ENCODE peak calls at places on chromosomes 16 and 17, in nine cellular contexts. Y is activated CD4-positive, alpha-beta T cell treated with anti-CD3 and anti-CD28 coated beads, Interleukin-2, amount 10 ng/mL, durations not matched to agents 24 days and 14 days; I is HuH-7; K is memory B cell; T is SJCRH30; V is stimulated activated CD4-positive, alpha-beta T cell treated with anti-CD3 and anti-CD28 coated beads, Interleukin-2, amount 100 ng/mL, for 48 hours; O is cardiac fibroblast; A is globus pallidus; W is RCC 7860. H is an unnamed sample.

GRCh38 chr16:19114359-19115147 is 789 bp downstream of the ITPRIPL2 start:
- DNase-seq in Y (peak; percentile 73), I (peak; percentile 60), K (peak; percentile 25), T (no peak), V (no peak), O (peak; percentile 70), A (no peak), W (no peak), H (peak; percentile 43)

GRCh38 chr16:4098496-4098895 is 17.7 kb downstream of the ADCY9 start:
- DNase-seq in Y (no peak), I (no peak), K (no peak), T (no peak), V (no peak), O (peak; percentile 56), A (no peak), W (no peak), H (no peak)

GRCh38 chr17:45107286-45107685 is 25.0 kb downstream of the PLCD3 start:
- DNase-seq in Y (no peak), I (no peak), K (no peak), T (no peak), V (no peak), O (no peak), A (no peak), W (no peak), H (no peak)

GRCh38 chr16:28597692-28598261 is 927 bp upstream of the SULT1A2 start:
- DNase-seq in Y (no peak), I (peak; percentile 92), K (no peak), T (no peak), V (no peak), O (peak; percentile 17), A (no peak), W (no peak), H (no peak)

GRCh38 chr16:7744546-7745294 is 412.1 kb downstream of the RBFOX1 start:
- DNase-seq in Y (no peak), I (no peak), K (no peak), T (no peak), V (no peak), O (no peak), A (peak; percentile 67), W (no peak), H (no peak)

GRCh38 chr17:50638851-50639767 is 4.4 kb downstream of the ABCC3 start:
- DNase-seq in Y (no peak), I (no peak), K (no peak), T (peak; percentile 95), V (no peak), O (peak; percentile 99), A (peak; percentile 66), W (peak; percentile 99), H (no peak)

GRCh38 chr16:1414532-1415265 is at the start of gene UNKL:
- DNase-seq in Y (peak; percentile 95), I (peak; percentile 64), K (peak; percentile 74), T (peak; percentile 77), V (peak; percentile 74), O (peak; percentile 71), A (peak; percentile 41), W (peak; percentile 6), H (peak; percentile 83)

GRCh38 chr16:50285406-50286003 is 19.2 kb downstream of the ADCY7 start:
- DNase-seq in Y (no peak), I (no peak), K (no peak), T (no peak), V (no peak), O (no peak), A (no peak), W (no peak), H (no peak)

GRCh38 chr16:31108794-31109558 is 790 bp downstream of the BCKDK start:
- DNase-seq in Y (no peak), I (no peak), K (no peak), T (no peak), V (no peak), O (no peak), A (no peak), W (no peak), H (no peak)

GRCh38 chr16:86215233-86215978 is 294.9 kb upstream of the FOXF1 start:
- DNase-seq in Y (no peak), I (no peak), K (no peak), T (no peak), V (no peak), O (no peak), A (no peak), W (no peak), H (no peak)

H was measured in GM12892.